ENCODE peak calls at places on chromosomes 5 and 9, in nine cellular contexts. B, N, G, L, R, U, T, K and H are unnamed samples.

GRCh38 chr9:109705515-109705914 is 74.5 kb upstream of the PALM2AKAP2 start:
- DNase-seq in B (no peak), N (no peak), G (no peak), L (peak), R (no peak), U (no peak), T (no peak), K (no peak), H (peak)

GRCh38 chr5:133473291-133473690 is 139.1 kb downstream of the FSTL4 start:
- DNase-seq in B (no peak), N (no peak), G (no peak), L (no peak), R (no peak), U (no peak), T (no peak), K (no peak), H (no peak)

GRCh38 chr5:84255318-84255717 is 129.4 kb downstream of the EDIL3 start:
- DNase-seq in B (no peak), N (no peak), G (no peak), L (peak), R (no peak), U (no peak), T (peak), K (no peak), H (no peak)

GRCh38 chr5:56941981-56942380 is 9.9 kb downstream of the MIER3 start:
- DNase-seq in B (no peak), N (no peak), G (no peak), L (peak), R (no peak), U (no peak), T (no peak), K (no peak), H (no peak)

GRCh38 chr5:10699281-10699874 is 61.7 kb downstream of the DAP start:
- DNase-seq in B (no peak), N (no peak), G (no peak), L (peak), R (no peak), U (no peak), T (peak), K (no peak), H (no peak)

GRCh38 chr9:105656131-105656921 is 5.9 kb upstream of the TAL2 start:
- DNase-seq in B (no peak), N (peak), G (no peak), L (peak), R (no peak), U (peak), T (peak), K (no peak), H (no peak)

GRCh38 chr5:55308254-55308836 is 556 bp downstream of the MTREX start:
- DNase-seq in B (no peak), N (no peak), G (no peak), L (peak), R (no peak), U (no peak), T (peak), K (no peak), H (peak)

GRCh38 chr9:105331160-105331559 is 86.7 kb downstream of the SLC44A1 start:
- DNase-seq in B (no peak), N (no peak), G (no peak), L (no peak), R (no peak), U (no peak), T (peak), K (no peak), H (no peak)

GRCh38 chr5:99945706-99946442 is 589.3 kb upstream of the FAM174A start:
- DNase-seq in B (no peak), N (no peak), G (no peak), L (no peak), R (no peak), U (no peak), T (no peak), K (no peak), H (no peak)

GRCh38 chr5:53430618-53431252 is 49.7 kb upstream of the FST start:
- DNase-seq in B (no peak), N (no peak), G (no peak), L (peak), R (no peak), U (no peak), T (peak), K (no peak), H (peak)

GRCh38 chr5:135996611-135997010 is 32.2 kb upstream of the TGFBI start:
- DNase-seq in B (peak), N (no peak), G (no peak), L (peak), R (no peak), U (no peak), T (no peak), K (no peak), H (peak)

GRCh38 chr5:44536650-44537260 is 147.5 kb upstream of the FGF10 start:
- DNase-seq in B (no peak), N (no peak), G (no peak), L (peak), R (no peak), U (peak), T (peak), K (no peak), H (peak)

GRCh38 chr9:91192379-91192775 is 169.3 kb downstream of the AUH start:
- DNase-seq in B (no peak), N (no peak), G (no peak), L (peak), R (no peak), U (no peak), T (no peak), K (no peak), H (peak)

GRCh38 chr9:77968506-77968905 is 63.1 kb downstream of the GNAQ start:
- DNase-seq in B (no peak), N (no peak), G (no peak), L (no peak), R (no peak), U (no peak), T (no peak), K (no peak), H (no peak)